ENCODE peak calls at places on chromosomes 7 and 10, in four cellular contexts. One of them, this sample, is unnamed.

GRCh38 chr7:100588438-100588837 is 2.3 kb downstream of the FBXO24 start:
- DNase-seq in anterior cingulate cortex: no peak
- DNase-seq in AG04449: no peak
- DNase-seq in glutamatergic neuron: no peak
- DNase-seq in this sample: no peak

GRCh38 chr10:84269773-84270172 is 24.9 kb downstream of the RGR start:
- DNase-seq in anterior cingulate cortex: no peak
- DNase-seq in AG04449: peak
- DNase-seq in glutamatergic neuron: no peak
- DNase-seq in this sample: no peak

GRCh38 chr10:391304-391703 is 256.0 kb downstream of the ZMYND11 start:
- DNase-seq in anterior cingulate cortex: no peak
- DNase-seq in AG04449: no peak
- DNase-seq in glutamatergic neuron: no peak
- DNase-seq in this sample: no peak

GRCh38 chr7:27730112-27730511 is 9.8 kb upstream of the TAX1BP1 start:
- DNase-seq in anterior cingulate cortex: no peak
- DNase-seq in AG04449: no peak
- DNase-seq in glutamatergic neuron: no peak
- DNase-seq in this sample: no peak

GRCh38 chr7:17802056-17802455 is 138.2 kb downstream of the SNX13 start:
- DNase-seq in anterior cingulate cortex: no peak
- DNase-seq in AG04449: no peak
- DNase-seq in glutamatergic neuron: no peak
- DNase-seq in this sample: no peak

GRCh38 chr10:11727563-11727962 is 14.6 kb upstream of the ECHDC3 start:
- DNase-seq in anterior cingulate cortex: no peak
- DNase-seq in AG04449: no peak
- DNase-seq in glutamatergic neuron: no peak
- DNase-seq in this sample: no peak

GRCh38 chr10:51010977-51011376 is 63.3 kb upstream of the PRKG1 start:
- DNase-seq in anterior cingulate cortex: no peak
- DNase-seq in AG04449: no peak
- DNase-seq in glutamatergic neuron: no peak
- DNase-seq in this sample: peak

GRCh38 chr10:123417414-123417813 is 248.7 kb upstream of the GPR26 start:
- DNase-seq in anterior cingulate cortex: no peak
- DNase-seq in AG04449: no peak
- DNase-seq in glutamatergic neuron: no peak
- DNase-seq in this sample: no peak

GRCh38 chr10:29604291-29604825 is 30.4 kb downstream of the SVIL start:
- DNase-seq in anterior cingulate cortex: no peak
- DNase-seq in AG04449: no peak
- DNase-seq in glutamatergic neuron: no peak
- DNase-seq in this sample: no peak

GRCh38 chr10:16960573-16960972 is 143.3 kb upstream of the RSU1 start:
- DNase-seq in anterior cingulate cortex: no peak
- DNase-seq in AG04449: no peak
- DNase-seq in glutamatergic neuron: no peak
- DNase-seq in this sample: no peak

GRCh38 chr7:103348452-103348851 is 1.0 kb downstream of the PSMC2 start:
- DNase-seq in anterior cingulate cortex: no peak
- DNase-seq in AG04449: no peak
- DNase-seq in glutamatergic neuron: no peak
- DNase-seq in this sample: no peak

GRCh38 chr7:118288098-118288497 is 63.6 kb downstream of the ANKRD7 start:
- DNase-seq in anterior cingulate cortex: no peak
- DNase-seq in AG04449: no peak
- DNase-seq in glutamatergic neuron: no peak
- DNase-seq in this sample: no peak

GRCh38 chr10:88810196-88810961 is 7.8 kb downstream of the LIPM start:
- DNase-seq in anterior cingulate cortex: no peak
- DNase-seq in AG04449: no peak
- DNase-seq in glutamatergic neuron: no peak
- DNase-seq in this sample: peak

GRCh38 chr7:29508608-29509007 is 55.0 kb upstream of the PRR15 start:
- DNase-seq in anterior cingulate cortex: no peak
- DNase-seq in AG04449: no peak
- DNase-seq in glutamatergic neuron: no peak
- DNase-seq in this sample: no peak

GRCh38 chr7:24609059-24609458 is 35.8 kb downstream of the PALS2 start:
- DNase-seq in anterior cingulate cortex: no peak
- DNase-seq in AG04449: no peak
- DNase-seq in glutamatergic neuron: no peak
- DNase-seq in this sample: no peak

GRCh38 chr7:69780377-69780776 is 182.1 kb downstream of the AUTS2 start:
- DNase-seq in anterior cingulate cortex: no peak
- DNase-seq in AG04449: no peak
- DNase-seq in glutamatergic neuron: no peak
- DNase-seq in this sample: no peak

GRCh38 chr10:130757821-130758489 is 553.6 kb downstream of the TCERG1L start:
- DNase-seq in anterior cingulate cortex: no peak
- DNase-seq in AG04449: no peak
- DNase-seq in glutamatergic neuron: no peak
- DNase-seq in this sample: no peak

GRCh38 chr10:64733980-64734379 is 1212.8 kb downstream of the REEP3 start:
- DNase-seq in anterior cingulate cortex: no peak
- DNase-seq in AG04449: no peak
- DNase-seq in glutamatergic neuron: peak
- DNase-seq in this sample: peak

GRCh38 chr10:111075577-111076185 is 1.1 kb upstream of the ADRA2A start:
- DNase-seq in anterior cingulate cortex: no peak
- DNase-seq in AG04449: no peak
- DNase-seq in glutamatergic neuron: no peak
- DNase-seq in this sample: no peak

GRCh38 chr7:67950321-67951083 is 953.9 kb downstream of the TYW1 start:
- DNase-seq in anterior cingulate cortex: no peak
- DNase-seq in AG04449: no peak
- DNase-seq in glutamatergic neuron: no peak
- DNase-seq in this sample: no peak

GRCh38 chr7:121696954-121697353 is 176.0 kb upstream of the PTPRZ1 start:
- DNase-seq in anterior cingulate cortex: no peak
- DNase-seq in AG04449: no peak
- DNase-seq in glutamatergic neuron: no peak
- DNase-seq in this sample: no peak

GRCh38 chr7:30332549-30332948 is 48.2 kb downstream of the ZNRF2 start:
- DNase-seq in anterior cingulate cortex: no peak
- DNase-seq in AG04449: no peak
- DNase-seq in glutamatergic neuron: no peak
- DNase-seq in this sample: no peak

GRCh38 chr10:116767235-116767634 is 24.9 kb upstream of the HSPA12A start:
- DNase-seq in anterior cingulate cortex: no peak
- DNase-seq in AG04449: no peak
- DNase-seq in glutamatergic neuron: peak
- DNase-seq in this sample: no peak

GRCh38 chr10:52703451-52703850 is 69.1 kb downstream of the MBL2 start:
- DNase-seq in anterior cingulate cortex: no peak
- DNase-seq in AG04449: no peak
- DNase-seq in glutamatergic neuron: no peak
- DNase-seq in this sample: no peak

GRCh38 chr10:21732067-21732772 is 198.2 kb downstream of the MLLT10 start:
- DNase-seq in anterior cingulate cortex: peak
- DNase-seq in AG04449: no peak
- DNase-seq in glutamatergic neuron: peak
- DNase-seq in this sample: peak

GRCh38 chr7:8373856-8374255 is 59.6 kb upstream of the NXPH1 start:
- DNase-seq in anterior cingulate cortex: no peak
- DNase-seq in AG04449: no peak
- DNase-seq in glutamatergic neuron: no peak
- DNase-seq in this sample: no peak

GRCh38 chr10:5735119-5735518 is 50.5 kb downstream of the TASOR2 start:
- DNase-seq in anterior cingulate cortex: no peak
- DNase-seq in AG04449: no peak
- DNase-seq in glutamatergic neuron: no peak
- DNase-seq in this sample: no peak

GRCh38 chr7:37193087-37193774 is 255.4 kb downstream of the ELMO1 start:
- DNase-seq in anterior cingulate cortex: peak
- DNase-seq in AG04449: no peak
- DNase-seq in glutamatergic neuron: no peak
- DNase-seq in this sample: no peak

GRCh38 chr10:75507469-75507868 is 76.0 kb downstream of the LRMDA start:
- DNase-seq in anterior cingulate cortex: no peak
- DNase-seq in AG04449: no peak
- DNase-seq in glutamatergic neuron: no peak
- DNase-seq in this sample: no peak